ENCODE peak calls at places on chromosomes 4 and X, in five cellular contexts. One of them, this sample, is unnamed.

GRCh38 chr4:8039290-8039689 is 99.6 kb upstream of the AFAP1 start:
- DNase-seq in Peyer's patch: no peak
- DNase-seq in foreskin fibroblast: no peak
- DNase-seq in putamen: no peak
- DNase-seq in MM.1S: no peak
- DNase-seq in this sample: peak; percentile 12

GRCh38 chr4:16524379-16524778 is 298.1 kb upstream of the TAPT1 start:
- DNase-seq in MM.1S: no peak
- DNase-seq in putamen: no peak
- DNase-seq in Peyer's patch: no peak
- DNase-seq in foreskin fibroblast: no peak
- DNase-seq in this sample: no peak

GRCh38 chr4:10526431-10527222 is 69.4 kb upstream of the ZNF518B start:
- DNase-seq in Peyer's patch: no peak
- DNase-seq in foreskin fibroblast: no peak
- DNase-seq in MM.1S: no peak
- DNase-seq in putamen: no peak
- DNase-seq in this sample: no peak

GRCh38 chr4:168923526-168924194 is 86.4 kb downstream of the CBR4 start:
- DNase-seq in Peyer's patch: peak; percentile 50
- DNase-seq in putamen: peak; percentile 67
- DNase-seq in MM.1S: peak; percentile 61
- DNase-seq in foreskin fibroblast: peak; percentile 72
- DNase-seq in this sample: peak; percentile 76

GRCh38 chrX:47169726-47170515 is 23.7 kb upstream of the UBA1 start:
- DNase-seq in foreskin fibroblast: no peak
- DNase-seq in putamen: no peak
- DNase-seq in MM.1S: no peak
- DNase-seq in Peyer's patch: no peak
- DNase-seq in this sample: peak; percentile 11

GRCh38 chr4:177480796-177481195 is 38.6 kb upstream of the AGA start:
- DNase-seq in putamen: no peak
- DNase-seq in foreskin fibroblast: peak; percentile 67
- DNase-seq in Peyer's patch: no peak
- DNase-seq in MM.1S: no peak
- DNase-seq in this sample: peak; percentile 68

GRCh38 chr4:79514637-79515320 is 106.8 kb upstream of the GK2 start:
- DNase-seq in foreskin fibroblast: no peak
- DNase-seq in Peyer's patch: no peak
- DNase-seq in putamen: no peak
- DNase-seq in MM.1S: no peak
- DNase-seq in this sample: no peak

GRCh38 chr4:94446386-94446785 is 5.4 kb upstream of the PDLIM5 start:
- DNase-seq in MM.1S: no peak
- DNase-seq in Peyer's patch: no peak
- DNase-seq in putamen: no peak
- DNase-seq in foreskin fibroblast: peak; percentile 90
- DNase-seq in this sample: peak; percentile 96

GRCh38 chr4:168604496-168605373 is 107.9 kb downstream of the PALLD start:
- DNase-seq in MM.1S: no peak
- DNase-seq in putamen: peak; percentile 44
- DNase-seq in foreskin fibroblast: peak; percentile 75
- DNase-seq in Peyer's patch: no peak
- DNase-seq in this sample: peak; percentile 89

GRCh38 chrX:74527344-74527743 is 87.1 kb downstream of the RLIM start:
- DNase-seq in putamen: no peak
- DNase-seq in Peyer's patch: no peak
- DNase-seq in MM.1S: no peak
- DNase-seq in foreskin fibroblast: no peak
- DNase-seq in this sample: no peak

GRCh38 chr4:38154681-38155588 is 194.7 kb downstream of the PTTG2 start:
- DNase-seq in putamen: no peak
- DNase-seq in MM.1S: no peak
- DNase-seq in Peyer's patch: no peak
- DNase-seq in foreskin fibroblast: no peak
- DNase-seq in this sample: no peak

GRCh38 chrX:63012574-63012973 is 338.6 kb downstream of the SPIN4 start:
- DNase-seq in Peyer's patch: no peak
- DNase-seq in putamen: no peak
- DNase-seq in foreskin fibroblast: no peak
- DNase-seq in MM.1S: no peak
- DNase-seq in this sample: no peak